ENCODE peak calls at places on chromosomes 1 and 21, in eight cellular contexts. O is lung, D is endodermal cell, H is upper lobe of right lung, T is tibial artery, Y is adipocyte, B is GM12878, Z is aorta. G is an unnamed sample. For H3K27me3 and H3K9me3, the result is how much of the 10 kb centered on the place peaks cover.

GRCh38 chr1:219897914-219898313 is 30.4 kb downstream of the SLC30A10 start:
- DNase-seq in O (no peak), D (no peak), H (no peak), T (no peak), Y (no peak), B (no peak), Z (no peak), G (no peak)

GRCh38 chr1:18114726-18115410 is 7.3 kb downstream of the IGSF21 start:
- DNase-seq in O (no peak), D (no peak), H (no peak), T (no peak), Y (no peak), B (no peak), Z (no peak), G (no peak)

GRCh38 chr1:47714368-47714767 is 276.5 kb downstream of the FOXD2 start:
- DNase-seq in O (no peak), D (no peak), H (no peak), T (no peak), Y (no peak), B (no peak), Z (no peak), G (no peak)

GRCh38 chr1:53371121-53371666 is 43.3 kb upstream of the LRP8 start:
- DNase-seq in O (no peak), D (peak), H (peak), T (peak), Y (no peak), B (no peak), Z (peak), G (no peak)

GRCh38 chr1:116671835-116672234 is 4.3 kb upstream of the IGSF3 start:
- DNase-seq in O (no peak), D (no peak), H (no peak), T (no peak), Y (no peak), B (no peak), Z (no peak), G (no peak)

GRCh38 chr1:84996846-84997666 is at the start of gene MCOLN2:
- DNase-seq in O (no peak), D (peak), H (peak), T (no peak), Y (peak), B (no peak), Z (peak), G (peak)

GRCh38 chr1:27521336-27522147 is 31.6 kb upstream of the WASF2 start:
- DNase-seq in O (no peak), D (no peak), H (no peak), T (peak), Y (no peak), B (no peak), Z (peak), G (peak)

GRCh38 chr1:147781056-147781471 is 20.7 kb upstream of the GJA5 start:
- DNase-seq in O (no peak), D (peak), H (no peak), T (no peak), Y (no peak), B (no peak), Z (no peak), G (no peak)

GRCh38 chr1:4600615-4601460 is 53.6 kb upstream of the AJAP1 start:
- DNase-seq in O (no peak), D (peak), H (no peak), T (peak), Y (no peak), B (no peak), Z (no peak), G (no peak)

GRCh38 chr1:4957027-4957426 is 302.6 kb downstream of the AJAP1 start:
- DNase-seq in O (no peak), D (no peak), H (no peak), T (no peak), Y (no peak), B (no peak), Z (no peak), G (no peak)

GRCh38 chr1:9309080-9309479 is 16.4 kb downstream of the SPSB1 start:
- DNase-seq in O (no peak), D (no peak), H (no peak), T (no peak), Y (no peak), B (no peak), Z (no peak), G (no peak)

GRCh38 chr1:34899471-34899870 is 30.0 kb downstream of the DLGAP3 start:
- DNase-seq in O (no peak), D (peak), H (no peak), T (no peak), Y (no peak), B (no peak), Z (no peak), G (no peak)

DNA sequence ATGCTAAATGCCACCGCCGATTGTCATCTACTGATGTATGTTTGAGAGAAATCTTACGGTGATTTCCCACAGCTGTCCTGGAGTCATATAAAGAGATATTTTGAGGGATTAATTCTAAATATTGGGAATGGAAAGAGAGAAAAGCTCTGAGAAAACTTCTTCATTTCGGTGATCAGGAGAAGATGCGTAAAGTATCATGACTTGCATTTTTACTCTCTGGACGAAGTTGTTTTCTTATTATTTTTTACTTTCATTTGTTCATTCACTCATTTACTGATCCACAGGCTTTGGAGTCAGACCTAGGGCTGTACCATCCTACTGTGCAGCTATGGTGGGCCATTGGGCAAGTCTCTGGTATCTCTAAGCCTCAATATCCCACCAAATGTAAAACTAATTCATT is 58.4 kb upstream of the RUNX1 start:
- DNase-seq in O (no peak), D (no peak), H (no peak), T (no peak), Y (no peak), B (no peak), Z (no peak), G (no peak)
- H3K27me3 ChIP-seq in O (under half), D (under half), H (under half), T (under half), Y (under half), B (under half), Z (under half), G (under half)

GRCh38 chr1:43104027-43104763 is 67.9 kb downstream of the EBNA1BP2 start:
- DNase-seq in O (no peak), D (no peak), H (no peak), T (no peak), Y (no peak), B (no peak), Z (no peak), G (no peak)

GRCh38 chr1:43107664-43108063 is 64.4 kb downstream of the EBNA1BP2 start:
- DNase-seq in O (no peak), D (no peak), H (no peak), T (no peak), Y (no peak), B (no peak), Z (no peak), G (no peak)

DNA sequence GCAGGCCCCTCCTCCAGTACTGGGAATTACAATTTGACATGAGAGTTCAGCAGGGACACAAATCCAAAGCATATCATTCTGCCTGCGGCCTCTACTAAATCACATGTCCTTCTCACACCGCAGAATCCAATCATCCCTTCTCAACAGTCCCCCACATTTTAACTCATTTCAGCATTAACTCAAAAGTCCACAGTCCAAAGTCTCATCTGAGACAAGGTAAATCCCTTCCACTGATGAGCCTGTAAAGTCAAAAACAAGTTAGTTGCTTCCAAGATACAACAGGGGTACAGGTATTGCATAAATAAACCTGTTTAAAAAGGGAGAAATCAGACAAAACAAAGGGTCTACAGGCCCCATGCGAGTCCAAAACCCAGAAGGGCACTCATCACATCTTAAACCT is 64.0 kb downstream of the EBNA1BP2 start:
- DNase-seq in O (no peak), D (no peak), H (no peak), T (no peak), Y (no peak), B (no peak), Z (no peak), G (no peak)
- H3K9me3 ChIP-seq in O (under half), D (under half), H (under half), T (under half), Y (under half), B (under half), Z (under half), G (under half)

DNA sequence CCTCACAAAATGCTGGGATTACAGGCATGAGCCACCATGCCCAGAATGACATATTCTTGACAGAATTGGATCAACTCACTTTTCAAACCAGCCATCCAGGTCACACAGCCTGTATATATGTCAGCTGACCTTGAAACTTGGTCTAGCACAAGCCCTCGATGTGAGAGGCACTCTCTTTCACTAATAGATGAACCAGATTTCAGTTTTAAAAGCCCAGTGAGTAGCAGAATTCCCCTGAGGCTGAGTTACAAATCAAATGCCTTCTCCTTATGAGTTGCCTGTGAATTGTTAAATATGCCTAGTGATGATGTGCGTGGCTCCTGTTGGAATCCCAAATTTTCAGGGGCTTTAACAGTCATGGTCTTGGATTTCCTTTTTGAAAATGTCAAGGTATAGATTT is 88.7 kb downstream of the CD247 start:
- DNase-seq in O (no peak), D (no peak), H (no peak), T (no peak), Y (no peak), B (no peak), Z (no peak), G (no peak)
- H3K27me3 ChIP-seq in O (under half), D (under half), H (under half), T (under half), Y (under half), B (under half), Z (under half), G (under half)

DNA sequence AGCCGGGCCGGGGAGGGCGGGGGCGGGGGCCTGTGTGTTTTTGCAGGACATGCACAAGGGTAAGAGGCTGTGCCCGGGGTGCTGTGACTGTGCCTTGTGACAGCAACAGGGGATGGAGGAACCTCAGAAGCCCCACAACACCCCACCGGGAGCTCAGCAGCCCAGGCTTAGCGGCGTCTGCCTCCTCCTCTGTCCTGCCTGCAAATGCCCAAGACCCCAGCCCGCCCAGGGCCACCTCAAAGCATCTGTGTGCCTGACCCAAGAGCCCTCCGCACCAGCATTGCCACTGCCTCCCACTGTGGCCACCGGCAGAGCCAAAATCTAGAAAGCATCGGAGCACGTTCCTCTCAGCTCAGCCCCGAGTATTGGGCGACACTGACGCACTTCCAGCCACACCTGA is 2.7 kb upstream of the ACTRT2 start:
- DNase-seq in O (no peak), D (no peak), H (peak), T (peak), Y (no peak), B (no peak), Z (peak), G (no peak)
- H3K9me3 ChIP-seq in O (under half), D (under half), H (under half), T (under half), Y (under half), B (under half), Z (under half), G (under half)

DNA sequence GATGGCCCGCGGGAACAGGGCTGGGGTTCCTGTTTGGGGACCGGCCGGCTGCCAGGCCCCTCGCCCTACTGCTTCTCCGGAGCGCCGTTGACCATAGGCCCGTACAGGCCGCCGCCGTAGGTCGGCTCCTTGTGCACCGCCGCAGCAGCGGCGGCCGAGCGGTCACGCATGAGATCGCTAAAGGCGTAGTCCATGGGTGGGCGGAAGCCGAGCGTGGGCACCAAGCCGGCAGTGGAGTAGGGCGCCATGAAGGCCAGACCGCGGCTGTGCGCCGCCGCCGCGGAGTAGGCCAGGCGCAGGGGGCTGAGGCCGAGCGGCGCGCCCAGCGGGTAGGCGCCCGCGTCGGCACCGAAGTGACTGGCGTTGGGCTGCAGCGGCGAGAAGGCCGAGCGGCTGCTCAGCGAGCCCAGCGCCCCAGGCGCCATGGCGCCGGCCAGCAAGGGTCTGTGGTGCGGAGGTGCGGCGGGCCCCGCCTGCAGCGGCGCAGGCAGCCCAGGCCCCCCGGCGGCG is 4.6 kb downstream of the DMRTA2 start:
- DNase-seq in O (no peak), D (peak), H (no peak), T (no peak), Y (peak), B (no peak), Z (no peak), G (no peak)
- H3K27me3 ChIP-seq in O (under half), D (half or more), H (half or more), T (half or more), Y (half or more), B (under half), Z (under half), G (under half)

GRCh38 chr1:2802421-2802961 is 998 bp upstream of the TTC34 start:
- DNase-seq in O (no peak), D (no peak), H (peak), T (no peak), Y (no peak), B (no peak), Z (peak), G (no peak)

GRCh38 chr1:2804628-2805351 is 3.3 kb upstream of the TTC34 start:
- DNase-seq in O (no peak), D (no peak), H (peak), T (no peak), Y (no peak), B (no peak), Z (peak), G (no peak)

GRCh38 chr1:2803086-2803930 is 1.8 kb upstream of the TTC34 start:
- DNase-seq in O (no peak), D (no peak), H (peak), T (no peak), Y (no peak), B (no peak), Z (peak), G (no peak)

GRCh38 chr1:2805801-2806430 is 4.4 kb upstream of the TTC34 start:
- DNase-seq in O (no peak), D (no peak), H (no peak), T (no peak), Y (no peak), B (no peak), Z (peak), G (no peak)

DNA sequence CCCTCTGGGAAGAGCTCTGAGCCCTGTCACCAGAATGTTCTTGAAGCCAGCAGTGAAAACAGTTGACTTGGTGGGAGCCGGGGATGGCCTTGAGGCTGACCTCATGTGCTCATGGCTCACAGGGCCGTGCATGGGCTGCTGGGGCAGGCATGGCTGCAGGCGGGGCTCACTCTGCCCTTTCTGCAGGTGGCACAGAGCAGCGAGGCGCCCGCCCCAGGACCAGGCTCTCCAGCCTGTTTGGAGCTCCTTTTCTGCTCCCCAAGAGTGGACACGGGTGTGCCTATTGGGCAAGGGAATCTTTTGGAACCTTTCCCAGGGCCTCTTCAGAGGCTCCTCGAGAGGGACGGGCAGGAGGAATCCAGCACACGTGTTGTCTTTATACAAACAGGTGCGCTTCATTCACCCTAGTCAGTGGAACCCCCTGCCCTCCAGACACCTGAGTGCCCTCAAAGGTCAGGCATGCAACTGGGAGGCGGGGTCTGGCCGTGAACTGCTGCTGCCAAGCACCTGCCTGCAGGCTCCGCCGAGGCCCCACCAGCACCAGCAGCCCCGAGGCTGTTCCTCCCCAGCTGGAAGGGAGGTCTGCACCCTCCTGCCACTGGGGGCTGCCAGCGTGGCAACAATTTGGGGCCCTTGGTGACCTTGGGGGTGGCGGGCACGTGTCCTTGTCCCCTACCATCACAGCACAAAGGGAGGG is 2.6 kb upstream of the TTC34 start:
- DNase-seq in O (no peak), D (no peak), H (peak), T (no peak), Y (no peak), B (no peak), Z (peak), G (no peak)
- H3K9me3 ChIP-seq in O (under half), D (under half), H (under half), T (under half), Y (under half), B (under half), Z (under half), G (under half)

G was measured in MG63.